ENCODE peak calls at places on chromosome 12, in ten cellular contexts. X is sigmoid colon, J is transverse colon, A is A549, D is body of pancreas, N is tibial nerve, C is uterus, V is suprapubic skin, H is heart left ventricle, K is endothelial cell of umbilical vein. L is an unnamed sample.

GRCh38 chr12:100860611-100861010 is 66.0 kb downstream of the ANO4 start:
- DNase-seq in J (no peak), N (no peak), A (no peak), K (no peak), H (no peak), V (no peak), C (no peak), X (no peak), D (no peak), L (no peak)

GRCh38 chr12:121796855-121797751 is 3.6 kb upstream of the RHOF start:
- DNase-seq in D (peak; percentile 99), J (peak; percentile 96), N (peak; percentile 94), X (peak; percentile 96), A (peak; percentile 96), C (peak; percentile 90), H (peak; percentile 96), V (peak; percentile 95), K (peak; percentile 89), L (peak; percentile 87)

GRCh38 chr12:104825408-104825807 is 132.7 kb downstream of the SLC41A2 start:
- DNase-seq in K (no peak), X (no peak), H (no peak), N (no peak), C (no peak), V (no peak), D (no peak), J (no peak), A (peak; percentile 36), L (no peak)

GRCh38 chr12:88194868-88195267 is 52.8 kb downstream of the TMTC3 start:
- DNase-seq in V (no peak), J (no peak), H (no peak), A (no peak), N (no peak), X (no peak), C (no peak), D (no peak), K (no peak), L (no peak)

GRCh38 chr12:51192284-51192671 is 19.3 kb upstream of the TFCP2 start:
- DNase-seq in D (no peak), V (no peak), J (no peak), K (no peak), X (no peak), A (no peak), N (no peak), H (no peak), C (no peak), L (no peak)

GRCh38 chr12:8697476-8698131 is at the start of gene RIMKLB:
- DNase-seq in D (peak; percentile 75), N (peak; percentile 79), X (peak; percentile 93), K (peak; percentile 78), V (peak; percentile 88), C (peak; percentile 88), J (peak; percentile 80), A (peak; percentile 88), H (peak; percentile 91), L (peak; percentile 90)

GRCh38 chr12:68733661-68734071 is 12.3 kb upstream of the SLC35E3 start:
- DNase-seq in K (no peak), N (no peak), X (no peak), C (no peak), A (peak; percentile 20), H (no peak), D (no peak), V (no peak), J (no peak), L (no peak)

GRCh38 chr12:94650143-94651056 is at the start of gene TMCC3:
- DNase-seq in D (peak; percentile 45), H (peak; percentile 77), X (peak; percentile 67), V (no peak), K (peak; percentile 72), N (peak; percentile 16), C (peak; percentile 41), J (peak; percentile 69), A (no peak), L (peak; percentile 65)

GRCh38 chr12:48979602-48980388 is 1.7 kb downstream of the WNT1 start:
- DNase-seq in X (no peak), C (no peak), A (no peak), H (peak; percentile 72), K (no peak), V (no peak), D (no peak), J (peak; percentile 50), N (no peak), L (no peak)

GRCh38 chr12:19517583-19517982 is 78.3 kb downstream of the AEBP2 start:
- DNase-seq in A (no peak), X (no peak), D (no peak), V (no peak), H (no peak), J (no peak), N (no peak), C (no peak), K (no peak), L (no peak)

GRCh38 chr12:92551853-92552397 is 150.9 kb upstream of the PLEKHG7 start:
- DNase-seq in X (no peak), V (no peak), D (no peak), N (no peak), J (no peak), C (no peak), A (peak; percentile 55), K (no peak), H (no peak), L (no peak)
- TF ChIP-seq POLR2A in X (no peak), V (no peak), D (no peak), N (no peak), J (no peak), C (no peak), A (no peak), K (no peak), H (no peak), L (no peak)

GRCh38 chr12:14770495-14771313 is 32.6 kb downstream of the WBP11 start:
- DNase-seq in H (peak; percentile 88), C (peak; percentile 95), K (peak; percentile 97), D (peak; percentile 98), A (peak; percentile 98), V (peak; percentile 96), N (peak; percentile 97), J (peak; percentile 97), X (peak; percentile 97), L (peak; percentile 95)
- H3K4me3 ChIP-seq in H (peak overlapping the region; percentile 79), C (peak overlapping the region; percentile 91), K (peak overlapping the region; percentile 82), D (peak overlapping the region; percentile 28), A (peak overlapping the region; percentile 79), V (peak overlapping the region; percentile 86), N (peak overlapping the region; percentile 82), J (peak overlapping the region; percentile 50), X (peak overlapping the region; percentile 66), L (peak overlapping the region; percentile 81)

DNA sequence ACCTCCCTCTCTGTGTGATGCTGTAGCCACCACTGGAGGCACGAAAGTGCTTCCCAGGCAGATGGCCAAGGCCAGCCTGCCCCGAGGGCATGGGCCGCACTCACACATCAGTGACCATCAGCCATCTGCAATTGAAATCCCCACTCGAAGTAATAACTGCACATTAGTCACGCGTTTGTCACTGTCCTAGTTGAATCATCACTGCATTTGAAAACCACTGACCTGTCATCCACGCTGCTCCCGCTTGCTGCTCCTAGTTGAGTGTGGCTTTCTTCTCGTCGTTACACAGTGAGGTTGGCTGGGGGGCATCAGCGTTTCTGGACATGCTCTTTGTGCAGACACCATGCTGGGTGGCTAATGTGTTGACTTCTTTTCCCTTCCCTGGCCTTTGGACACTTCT is 176.1 kb downstream of the ADGRD1 start:
- DNase-seq in C (no peak), A (no peak), H (no peak), X (peak; percentile 46), D (no peak), J (no peak), K (no peak), V (peak; percentile 67), N (no peak), L (peak; percentile 8)
- H3K9me3 ChIP-seq in C (no peaks in the 10 kb centered on the region), A (no peaks in the 10 kb centered on the region), H (no peaks in the 10 kb centered on the region), X (no peaks in the 10 kb centered on the region), D (no peaks in the 10 kb centered on the region), J (no peaks in the 10 kb centered on the region), K (no peaks in the 10 kb centered on the region), V (no peaks in the 10 kb centered on the region), N (no peaks in the 10 kb centered on the region), L (no peaks in the 10 kb centered on the region)

GRCh38 chr12:110281549-110282342 is 699 bp downstream of the ATP2A2 start:
- DNase-seq in D (peak; percentile 55), H (peak; percentile 78), K (peak; percentile 62), N (peak; percentile 16), J (peak; percentile 59), C (peak; percentile 47), X (peak; percentile 83), V (peak; percentile 85), A (peak; percentile 75), L (peak; percentile 58)
- TF ChIP-seq POLR2A in D (peak; percentile 12), H (peak; percentile 19), K (no peak), N (no peak), J (peak; percentile 40), C (no peak), X (no peak), V (no peak), A (peak; percentile 61), L (no peak)

GRCh38 chr12:112979281-112979680 is 962 bp downstream of the OAS2 start:
- DNase-seq in J (peak; percentile 48), C (no peak), X (no peak), N (no peak), K (no peak), A (no peak), D (no peak), H (no peak), V (no peak), L (no peak)

GRCh38 chr12:112977641-112978040 is 678 bp upstream of the OAS2 start:
- DNase-seq in J (no peak), D (no peak), X (no peak), K (no peak), H (no peak), V (no peak), C (no peak), A (no peak), N (no peak), L (no peak)

GRCh38 chr12:112978163-112979081 is at the start of gene OAS2:
- DNase-seq in A (no peak), C (peak; percentile 47), K (peak; percentile 51), D (peak; percentile 64), N (peak; percentile 35), X (peak; percentile 73), J (peak; percentile 80), V (no peak), H (peak; percentile 67), L (peak; percentile 44)

GRCh38 chr12:112977139-112977538 is 1.2 kb upstream of the OAS2 start:
- DNase-seq in D (no peak), J (no peak), N (no peak), X (no peak), H (no peak), C (no peak), A (no peak), K (no peak), V (no peak), L (no peak)

GRCh38 chr12:112980491-112981158 is 2.3 kb downstream of the OAS2 start:
- DNase-seq in J (no peak), H (no peak), X (no peak), A (no peak), V (no peak), K (no peak), D (no peak), N (no peak), C (no peak), L (no peak)
- H3K4me3 ChIP-seq in J (no peak overlapping the region), H (no peak overlapping the region), X (no peak overlapping the region), A (no peak overlapping the region), V (no peak overlapping the region), K (no peak overlapping the region), D (no peak overlapping the region), N (no peak overlapping the region), C (no peak overlapping the region), L (no peak overlapping the region)

L was measured in ovary.